ENCODE peak calls at places on chromosome 1, in eight cellular contexts. N is epithelial cell of proximal tubule, D is ovary, P is left ventricle myocardium inferior, Y is foreskin fibroblast, I is BE2C, B is A673, Z is choroid plexus epithelial cell. E is an unnamed sample.

GRCh38 chr1:74753104-74753503 is 20.2 kb downstream of the TYW3 start:
- DNase-seq in N (no peak), D (no peak), P (no peak), Y (no peak), I (no peak), B (no peak), Z (no peak), E (no peak)

GRCh38 chr1:108847464-108847863 is 9.4 kb downstream of the AKNAD1 start:
- DNase-seq in N (no peak), D (no peak), P (no peak), Y (no peak), I (no peak), B (no peak), Z (no peak), E (no peak)

GRCh38 chr1:231550448-231550781 is 21.9 kb downstream of the TSNAX start:
- DNase-seq in N (no peak), D (no peak), P (no peak), Y (no peak), I (peak), B (peak), Z (peak), E (no peak)

GRCh38 chr1:169113613-169114119 is 7.2 kb downstream of the ATP1B1 start:
- DNase-seq in N (peak), D (no peak), P (no peak), Y (peak), I (no peak), B (no peak), Z (peak), E (no peak)

GRCh38 chr1:16215882-16216753 is 3.7 kb upstream of the ARHGEF19 start:
- DNase-seq in N (no peak), D (peak), P (peak), Y (peak), I (peak), B (peak), Z (peak), E (peak)

GRCh38 chr1:76864383-76864782 is 2.9 kb upstream of the ST6GALNAC5 start:
- DNase-seq in N (no peak), D (no peak), P (no peak), Y (no peak), I (no peak), B (no peak), Z (no peak), E (no peak)

GRCh38 chr1:6014130-6014999 is 22.1 kb upstream of the NPHP4 start:
- DNase-seq in N (no peak), D (no peak), P (peak), Y (no peak), I (no peak), B (no peak), Z (no peak), E (peak)

GRCh38 chr1:70633004-70633403 is 221.9 kb downstream of the CTH start:
- DNase-seq in N (no peak), D (no peak), P (peak), Y (no peak), I (no peak), B (no peak), Z (no peak), E (no peak)

GRCh38 chr1:19435851-19436465 is 49.4 kb downstream of the CAPZB start:
- DNase-seq in N (no peak), D (no peak), P (no peak), Y (peak), I (no peak), B (no peak), Z (peak), E (no peak)

GRCh38 chr1:164953095-164953494 is 394.1 kb downstream of the PBX1 start:
- DNase-seq in N (no peak), D (no peak), P (no peak), Y (no peak), I (no peak), B (no peak), Z (peak), E (no peak)

GRCh38 chr1:41621256-41621655 is 136.8 kb upstream of the EDN2 start:
- DNase-seq in N (no peak), D (no peak), P (no peak), Y (no peak), I (no peak), B (no peak), Z (no peak), E (no peak)

DNA sequence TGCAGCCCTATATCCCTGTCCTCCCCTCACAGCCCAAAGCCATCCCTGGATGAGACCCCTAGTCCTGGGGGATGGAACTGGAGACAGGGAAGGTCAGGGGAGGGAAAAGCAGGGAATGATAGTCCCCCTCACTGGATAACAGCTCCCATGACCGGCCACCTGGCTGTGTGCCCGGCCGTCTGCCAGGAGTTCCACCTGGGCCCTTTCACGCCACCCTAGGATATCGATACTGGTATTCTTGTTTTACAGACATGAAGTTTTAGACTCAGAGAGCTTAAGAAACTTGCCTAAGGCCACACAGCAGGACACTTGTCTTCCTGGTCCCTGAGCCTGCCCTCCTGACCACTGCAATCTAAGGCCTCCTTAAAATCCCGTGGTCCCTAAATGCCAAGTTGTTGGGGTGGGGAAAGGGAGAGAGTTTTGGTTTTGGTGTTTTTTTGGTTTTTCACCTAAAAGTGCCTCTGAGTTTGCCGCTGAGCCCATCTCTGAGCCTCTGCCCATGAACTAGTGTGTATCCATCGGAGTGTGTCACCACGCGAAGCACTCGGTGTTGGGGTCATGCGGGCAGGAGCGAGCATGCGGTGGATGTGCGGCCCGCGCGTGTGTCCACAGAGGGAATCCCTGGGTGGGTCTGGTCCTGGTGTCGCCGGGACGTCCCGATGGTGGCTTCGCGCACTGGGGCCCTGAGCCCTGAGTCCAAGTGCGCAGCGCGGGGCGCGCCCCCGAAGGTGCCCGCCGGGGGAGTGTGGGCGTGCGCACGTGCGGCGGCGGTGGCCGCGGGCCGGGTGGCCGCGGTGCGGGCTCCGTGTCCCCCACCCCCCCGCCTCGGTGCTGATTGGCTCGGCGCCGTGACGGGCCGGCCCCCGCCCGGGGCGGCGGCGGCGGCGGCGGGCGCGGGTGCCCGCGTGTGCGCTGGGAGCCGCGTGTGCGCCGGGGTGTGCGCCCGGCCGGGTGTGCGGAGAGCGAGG is at the start of gene EPHA8:
- DNase-seq in N (no peak), D (no peak), P (no peak), Y (no peak), I (no peak), B (no peak), Z (no peak), E (no peak)
- TF ChIP-seq CTCF in N (no peak), D (no peak), P (no peak), Y (no peak), I (no peak), B (no peak), Z (no peak), E (no peak)

GRCh38 chr1:243280571-243281129 is 24.8 kb downstream of the SDCCAG8 start:
- DNase-seq in N (no peak), D (no peak), P (no peak), Y (no peak), I (no peak), B (no peak), Z (no peak), E (no peak)
- TF ChIP-seq CTCF in N (no peak), D (no peak), P (no peak), Y (no peak), I (no peak), B (no peak), Z (no peak), E (no peak)

GRCh38 chr1:202210370-202210769 is 16.8 kb downstream of the LGR6 start:
- DNase-seq in N (no peak), D (no peak), P (no peak), Y (peak), I (no peak), B (peak), Z (peak), E (no peak)
- TF ChIP-seq CTCF in N (peak), D (no peak), P (no peak), Y (peak), I (peak), B (peak), Z (peak), E (no peak)

DNA sequence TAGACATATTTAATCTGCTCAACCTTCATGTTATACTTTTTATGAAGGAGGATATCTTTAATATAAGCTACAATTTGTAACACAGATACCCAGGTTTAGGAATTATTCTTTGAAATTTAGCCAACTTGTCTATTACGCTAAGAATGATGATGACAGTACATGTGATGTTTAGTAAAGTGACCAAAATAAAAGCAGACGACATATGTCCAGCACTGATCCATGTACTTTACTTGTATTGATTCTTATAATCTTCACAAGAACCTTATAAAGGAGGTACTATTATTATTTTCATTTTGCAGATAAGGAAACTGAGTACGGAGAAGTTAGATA is 37.2 kb upstream of the ATG4C start:
- DNase-seq in N (no peak), D (no peak), P (no peak), Y (no peak), I (no peak), B (no peak), Z (no peak), E (no peak)
- TF ChIP-seq CTCF in N (no peak), D (no peak), P (no peak), Y (no peak), I (no peak), B (no peak), Z (no peak), E (peak)